ENCODE peak calls at places on chromosomes 1 and 21, in eight cellular contexts. One of them, this sample, is unnamed.

GRCh38 chr1:159889202-159889601 is 10.8 kb downstream of the CFAP45 start:
- DNase-seq in epithelial cell of esophagus: no peak
- DNase-seq in DMS53: no peak
- DNase-seq in activated naive CD8-positive, alpha-beta T cell treated with anti-CD3 and anti-CD28 coated beads, Interleukin-2, amount 10 ng/mL, durations not matched to agents 7 days and 5 days: no peak
- DNase-seq in left ventricle myocardium superior: no peak
- DNase-seq in stimulated activated CD4-positive, alpha-beta T cell treated with anti-CD3 and anti-CD28 coated beads, TNF-alpha, amount 100 ng/mL, for 48 hours: no peak
- DNase-seq in tibial artery: no peak
- DNase-seq in GM12865: peak
- DNase-seq in this sample: peak

GRCh38 chr1:162561616-162562451 is at the start of gene UAP1:
- DNase-seq in stimulated activated CD4-positive, alpha-beta T cell treated with anti-CD3 and anti-CD28 coated beads, TNF-alpha, amount 100 ng/mL, for 48 hours: no peak
- DNase-seq in DMS53: peak
- DNase-seq in left ventricle myocardium superior: no peak
- DNase-seq in activated naive CD8-positive, alpha-beta T cell treated with anti-CD3 and anti-CD28 coated beads, Interleukin-2, amount 10 ng/mL, durations not matched to agents 7 days and 5 days: no peak
- DNase-seq in epithelial cell of esophagus: peak
- DNase-seq in tibial artery: no peak
- DNase-seq in GM12865: peak
- DNase-seq in this sample: peak

GRCh38 chr1:229059671-229060079 is 211.2 kb upstream of the RAB4A start:
- DNase-seq in tibial artery: peak
- DNase-seq in GM12865: no peak
- DNase-seq in DMS53: no peak
- DNase-seq in activated naive CD8-positive, alpha-beta T cell treated with anti-CD3 and anti-CD28 coated beads, Interleukin-2, amount 10 ng/mL, durations not matched to agents 7 days and 5 days: no peak
- DNase-seq in stimulated activated CD4-positive, alpha-beta T cell treated with anti-CD3 and anti-CD28 coated beads, TNF-alpha, amount 100 ng/mL, for 48 hours: no peak
- DNase-seq in epithelial cell of esophagus: no peak
- DNase-seq in left ventricle myocardium superior: peak
- DNase-seq in this sample: peak

GRCh38 chr1:214002472-214002871 is 14.7 kb downstream of the PROX1 start:
- DNase-seq in GM12865: no peak
- DNase-seq in activated naive CD8-positive, alpha-beta T cell treated with anti-CD3 and anti-CD28 coated beads, Interleukin-2, amount 10 ng/mL, durations not matched to agents 7 days and 5 days: no peak
- DNase-seq in DMS53: peak
- DNase-seq in stimulated activated CD4-positive, alpha-beta T cell treated with anti-CD3 and anti-CD28 coated beads, TNF-alpha, amount 100 ng/mL, for 48 hours: no peak
- DNase-seq in left ventricle myocardium superior: no peak
- DNase-seq in tibial artery: no peak
- DNase-seq in epithelial cell of esophagus: peak
- DNase-seq in this sample: peak

GRCh38 chr1:212471891-212472675 is 39.4 kb downstream of the NENF start:
- DNase-seq in DMS53: no peak
- DNase-seq in tibial artery: peak
- DNase-seq in left ventricle myocardium superior: no peak
- DNase-seq in stimulated activated CD4-positive, alpha-beta T cell treated with anti-CD3 and anti-CD28 coated beads, TNF-alpha, amount 100 ng/mL, for 48 hours: no peak
- DNase-seq in epithelial cell of esophagus: no peak
- DNase-seq in GM12865: no peak
- DNase-seq in activated naive CD8-positive, alpha-beta T cell treated with anti-CD3 and anti-CD28 coated beads, Interleukin-2, amount 10 ng/mL, durations not matched to agents 7 days and 5 days: peak
- DNase-seq in this sample: no peak

GRCh38 chr1:56939209-56939608 is 26.6 kb downstream of the C8B start:
- DNase-seq in DMS53: no peak
- DNase-seq in GM12865: no peak
- DNase-seq in epithelial cell of esophagus: no peak
- DNase-seq in stimulated activated CD4-positive, alpha-beta T cell treated with anti-CD3 and anti-CD28 coated beads, TNF-alpha, amount 100 ng/mL, for 48 hours: no peak
- DNase-seq in activated naive CD8-positive, alpha-beta T cell treated with anti-CD3 and anti-CD28 coated beads, Interleukin-2, amount 10 ng/mL, durations not matched to agents 7 days and 5 days: no peak
- DNase-seq in left ventricle myocardium superior: no peak
- DNase-seq in tibial artery: no peak
- DNase-seq in this sample: no peak

GRCh38 chr1:232980336-232980978 is 30.0 kb downstream of the NTPCR start:
- DNase-seq in left ventricle myocardium superior: no peak
- DNase-seq in tibial artery: no peak
- DNase-seq in activated naive CD8-positive, alpha-beta T cell treated with anti-CD3 and anti-CD28 coated beads, Interleukin-2, amount 10 ng/mL, durations not matched to agents 7 days and 5 days: no peak
- DNase-seq in GM12865: no peak
- DNase-seq in epithelial cell of esophagus: no peak
- DNase-seq in DMS53: no peak
- DNase-seq in stimulated activated CD4-positive, alpha-beta T cell treated with anti-CD3 and anti-CD28 coated beads, TNF-alpha, amount 100 ng/mL, for 48 hours: no peak
- DNase-seq in this sample: no peak

GRCh38 chr1:53944469-53945182 is 873 bp downstream of the IFT25 start:
- DNase-seq in epithelial cell of esophagus: no peak
- DNase-seq in tibial artery: no peak
- DNase-seq in activated naive CD8-positive, alpha-beta T cell treated with anti-CD3 and anti-CD28 coated beads, Interleukin-2, amount 10 ng/mL, durations not matched to agents 7 days and 5 days: peak
- DNase-seq in left ventricle myocardium superior: no peak
- DNase-seq in GM12865: no peak
- DNase-seq in DMS53: peak
- DNase-seq in stimulated activated CD4-positive, alpha-beta T cell treated with anti-CD3 and anti-CD28 coated beads, TNF-alpha, amount 100 ng/mL, for 48 hours: no peak
- DNase-seq in this sample: no peak

GRCh38 chr1:19799233-19799876 is 361 bp downstream of the TMCO4 start:
- DNase-seq in tibial artery: peak
- DNase-seq in activated naive CD8-positive, alpha-beta T cell treated with anti-CD3 and anti-CD28 coated beads, Interleukin-2, amount 10 ng/mL, durations not matched to agents 7 days and 5 days: peak
- DNase-seq in left ventricle myocardium superior: peak
- DNase-seq in epithelial cell of esophagus: peak
- DNase-seq in stimulated activated CD4-positive, alpha-beta T cell treated with anti-CD3 and anti-CD28 coated beads, TNF-alpha, amount 100 ng/mL, for 48 hours: peak
- DNase-seq in DMS53: peak
- DNase-seq in GM12865: peak
- DNase-seq in this sample: no peak

GRCh38 chr1:94579876-94580294 is 38.3 kb upstream of the F3 start:
- DNase-seq in left ventricle myocardium superior: no peak
- DNase-seq in activated naive CD8-positive, alpha-beta T cell treated with anti-CD3 and anti-CD28 coated beads, Interleukin-2, amount 10 ng/mL, durations not matched to agents 7 days and 5 days: no peak
- DNase-seq in tibial artery: no peak
- DNase-seq in GM12865: no peak
- DNase-seq in epithelial cell of esophagus: peak
- DNase-seq in stimulated activated CD4-positive, alpha-beta T cell treated with anti-CD3 and anti-CD28 coated beads, TNF-alpha, amount 100 ng/mL, for 48 hours: no peak
- DNase-seq in DMS53: peak
- DNase-seq in this sample: peak

GRCh38 chr1:3145489-3146325 is 76.7 kb downstream of the PRDM16 start:
- DNase-seq in DMS53: no peak
- DNase-seq in tibial artery: no peak
- DNase-seq in epithelial cell of esophagus: no peak
- DNase-seq in stimulated activated CD4-positive, alpha-beta T cell treated with anti-CD3 and anti-CD28 coated beads, TNF-alpha, amount 100 ng/mL, for 48 hours: no peak
- DNase-seq in activated naive CD8-positive, alpha-beta T cell treated with anti-CD3 and anti-CD28 coated beads, Interleukin-2, amount 10 ng/mL, durations not matched to agents 7 days and 5 days: no peak
- DNase-seq in GM12865: no peak
- DNase-seq in left ventricle myocardium superior: no peak
- DNase-seq in this sample: no peak

GRCh38 chr1:3900969-3901529 is 977 bp upstream of the C1orf174 start:
- DNase-seq in activated naive CD8-positive, alpha-beta T cell treated with anti-CD3 and anti-CD28 coated beads, Interleukin-2, amount 10 ng/mL, durations not matched to agents 7 days and 5 days: peak
- DNase-seq in epithelial cell of esophagus: peak
- DNase-seq in stimulated activated CD4-positive, alpha-beta T cell treated with anti-CD3 and anti-CD28 coated beads, TNF-alpha, amount 100 ng/mL, for 48 hours: peak
- DNase-seq in left ventricle myocardium superior: peak
- DNase-seq in DMS53: peak
- DNase-seq in GM12865: peak
- DNase-seq in tibial artery: peak
- DNase-seq in this sample: peak

GRCh38 chr1:219066098-219066497 is 107.6 kb upstream of the LYPLAL1 start:
- DNase-seq in stimulated activated CD4-positive, alpha-beta T cell treated with anti-CD3 and anti-CD28 coated beads, TNF-alpha, amount 100 ng/mL, for 48 hours: no peak
- DNase-seq in tibial artery: no peak
- DNase-seq in epithelial cell of esophagus: no peak
- DNase-seq in activated naive CD8-positive, alpha-beta T cell treated with anti-CD3 and anti-CD28 coated beads, Interleukin-2, amount 10 ng/mL, durations not matched to agents 7 days and 5 days: no peak
- DNase-seq in left ventricle myocardium superior: no peak
- DNase-seq in GM12865: no peak
- DNase-seq in DMS53: no peak
- DNase-seq in this sample: no peak

GRCh38 chr1:6447016-6447817 is 18.8 kb downstream of the TNFRSF25 start:
- DNase-seq in GM12865: no peak
- DNase-seq in activated naive CD8-positive, alpha-beta T cell treated with anti-CD3 and anti-CD28 coated beads, Interleukin-2, amount 10 ng/mL, durations not matched to agents 7 days and 5 days: no peak
- DNase-seq in epithelial cell of esophagus: no peak
- DNase-seq in left ventricle myocardium superior: no peak
- DNase-seq in tibial artery: no peak
- DNase-seq in stimulated activated CD4-positive, alpha-beta T cell treated with anti-CD3 and anti-CD28 coated beads, TNF-alpha, amount 100 ng/mL, for 48 hours: no peak
- DNase-seq in DMS53: peak
- DNase-seq in this sample: no peak

GRCh38 chr1:39110325-39110851 is 84.2 kb downstream of the NDUFS5 start:
- DNase-seq in left ventricle myocardium superior: no peak
- DNase-seq in GM12865: no peak
- DNase-seq in epithelial cell of esophagus: peak
- DNase-seq in tibial artery: no peak
- DNase-seq in activated naive CD8-positive, alpha-beta T cell treated with anti-CD3 and anti-CD28 coated beads, Interleukin-2, amount 10 ng/mL, durations not matched to agents 7 days and 5 days: no peak
- DNase-seq in DMS53: no peak
- DNase-seq in stimulated activated CD4-positive, alpha-beta T cell treated with anti-CD3 and anti-CD28 coated beads, TNF-alpha, amount 100 ng/mL, for 48 hours: no peak
- DNase-seq in this sample: peak

GRCh38 chr1:99992044-99992722 is 22.4 kb downstream of the SLC35A3 start:
- DNase-seq in stimulated activated CD4-positive, alpha-beta T cell treated with anti-CD3 and anti-CD28 coated beads, TNF-alpha, amount 100 ng/mL, for 48 hours: no peak
- DNase-seq in GM12865: no peak
- DNase-seq in tibial artery: no peak
- DNase-seq in epithelial cell of esophagus: peak
- DNase-seq in left ventricle myocardium superior: no peak
- DNase-seq in DMS53: no peak
- DNase-seq in activated naive CD8-positive, alpha-beta T cell treated with anti-CD3 and anti-CD28 coated beads, Interleukin-2, amount 10 ng/mL, durations not matched to agents 7 days and 5 days: no peak
- DNase-seq in this sample: no peak

GRCh38 chr1:179599623-179600249 is 8.1 kb downstream of the TDRD5 start:
- DNase-seq in tibial artery: no peak
- DNase-seq in left ventricle myocardium superior: no peak
- DNase-seq in activated naive CD8-positive, alpha-beta T cell treated with anti-CD3 and anti-CD28 coated beads, Interleukin-2, amount 10 ng/mL, durations not matched to agents 7 days and 5 days: no peak
- DNase-seq in DMS53: peak
- DNase-seq in stimulated activated CD4-positive, alpha-beta T cell treated with anti-CD3 and anti-CD28 coated beads, TNF-alpha, amount 100 ng/mL, for 48 hours: no peak
- DNase-seq in GM12865: peak
- DNase-seq in epithelial cell of esophagus: peak
- DNase-seq in this sample: peak

GRCh38 chr21:46560568-46561447 is 44.1 kb downstream of the S100B start:
- DNase-seq in DMS53: no peak
- DNase-seq in activated naive CD8-positive, alpha-beta T cell treated with anti-CD3 and anti-CD28 coated beads, Interleukin-2, amount 10 ng/mL, durations not matched to agents 7 days and 5 days: no peak
- DNase-seq in epithelial cell of esophagus: no peak
- DNase-seq in left ventricle myocardium superior: no peak
- DNase-seq in GM12865: no peak
- DNase-seq in stimulated activated CD4-positive, alpha-beta T cell treated with anti-CD3 and anti-CD28 coated beads, TNF-alpha, amount 100 ng/mL, for 48 hours: no peak
- DNase-seq in tibial artery: no peak
- DNase-seq in this sample: no peak

GRCh38 chr1:240732390-240732789 is 120.4 kb upstream of the GREM2 start:
- DNase-seq in DMS53: peak
- DNase-seq in GM12865: peak
- DNase-seq in stimulated activated CD4-positive, alpha-beta T cell treated with anti-CD3 and anti-CD28 coated beads, TNF-alpha, amount 100 ng/mL, for 48 hours: no peak
- DNase-seq in epithelial cell of esophagus: peak
- DNase-seq in tibial artery: no peak
- DNase-seq in activated naive CD8-positive, alpha-beta T cell treated with anti-CD3 and anti-CD28 coated beads, Interleukin-2, amount 10 ng/mL, durations not matched to agents 7 days and 5 days: no peak
- DNase-seq in left ventricle myocardium superior: no peak
- DNase-seq in this sample: peak

GRCh38 chr1:215617979-215618378 is 50.9 kb downstream of the KCTD3 start:
- DNase-seq in activated naive CD8-positive, alpha-beta T cell treated with anti-CD3 and anti-CD28 coated beads, Interleukin-2, amount 10 ng/mL, durations not matched to agents 7 days and 5 days: no peak
- DNase-seq in stimulated activated CD4-positive, alpha-beta T cell treated with anti-CD3 and anti-CD28 coated beads, TNF-alpha, amount 100 ng/mL, for 48 hours: no peak
- DNase-seq in tibial artery: no peak
- DNase-seq in left ventricle myocardium superior: no peak
- DNase-seq in epithelial cell of esophagus: no peak
- DNase-seq in GM12865: peak
- DNase-seq in DMS53: no peak
- DNase-seq in this sample: no peak

GRCh38 chr1:235060607-235061470 is 67.8 kb downstream of the TOMM20 start:
- DNase-seq in GM12865: no peak
- DNase-seq in DMS53: peak
- DNase-seq in activated naive CD8-positive, alpha-beta T cell treated with anti-CD3 and anti-CD28 coated beads, Interleukin-2, amount 10 ng/mL, durations not matched to agents 7 days and 5 days: no peak
- DNase-seq in stimulated activated CD4-positive, alpha-beta T cell treated with anti-CD3 and anti-CD28 coated beads, TNF-alpha, amount 100 ng/mL, for 48 hours: no peak
- DNase-seq in left ventricle myocardium superior: no peak
- DNase-seq in tibial artery: no peak
- DNase-seq in epithelial cell of esophagus: peak
- DNase-seq in this sample: no peak

GRCh38 chr1:116807394-116807793 is 53.2 kb downstream of the CD2 start:
- DNase-seq in stimulated activated CD4-positive, alpha-beta T cell treated with anti-CD3 and anti-CD28 coated beads, TNF-alpha, amount 100 ng/mL, for 48 hours: no peak
- DNase-seq in DMS53: no peak
- DNase-seq in tibial artery: no peak
- DNase-seq in GM12865: no peak
- DNase-seq in epithelial cell of esophagus: no peak
- DNase-seq in left ventricle myocardium superior: no peak
- DNase-seq in activated naive CD8-positive, alpha-beta T cell treated with anti-CD3 and anti-CD28 coated beads, Interleukin-2, amount 10 ng/mL, durations not matched to agents 7 days and 5 days: no peak
- DNase-seq in this sample: no peak

GRCh38 chr1:63322248-63322943 is at the start of gene FOXD3:
- DNase-seq in DMS53: peak
- DNase-seq in epithelial cell of esophagus: peak
- DNase-seq in GM12865: peak
- DNase-seq in stimulated activated CD4-positive, alpha-beta T cell treated with anti-CD3 and anti-CD28 coated beads, TNF-alpha, amount 100 ng/mL, for 48 hours: no peak
- DNase-seq in left ventricle myocardium superior: peak
- DNase-seq in tibial artery: no peak
- DNase-seq in activated naive CD8-positive, alpha-beta T cell treated with anti-CD3 and anti-CD28 coated beads, Interleukin-2, amount 10 ng/mL, durations not matched to agents 7 days and 5 days: peak
- DNase-seq in this sample: no peak

GRCh38 chr1:169586395-169587255 is at the start of gene F5:
- DNase-seq in tibial artery: peak
- DNase-seq in stimulated activated CD4-positive, alpha-beta T cell treated with anti-CD3 and anti-CD28 coated beads, TNF-alpha, amount 100 ng/mL, for 48 hours: peak
- DNase-seq in DMS53: peak
- DNase-seq in left ventricle myocardium superior: peak
- DNase-seq in activated naive CD8-positive, alpha-beta T cell treated with anti-CD3 and anti-CD28 coated beads, Interleukin-2, amount 10 ng/mL, durations not matched to agents 7 days and 5 days: peak
- DNase-seq in epithelial cell of esophagus: peak
- DNase-seq in GM12865: peak
- DNase-seq in this sample: peak

GRCh38 chr1:168386949-168387586 is 106.4 kb downstream of the TBX19 start:
- DNase-seq in left ventricle myocardium superior: peak
- DNase-seq in epithelial cell of esophagus: peak
- DNase-seq in activated naive CD8-positive, alpha-beta T cell treated with anti-CD3 and anti-CD28 coated beads, Interleukin-2, amount 10 ng/mL, durations not matched to agents 7 days and 5 days: peak
- DNase-seq in tibial artery: no peak
- DNase-seq in DMS53: peak
- DNase-seq in stimulated activated CD4-positive, alpha-beta T cell treated with anti-CD3 and anti-CD28 coated beads, TNF-alpha, amount 100 ng/mL, for 48 hours: peak
- DNase-seq in GM12865: peak
- DNase-seq in this sample: no peak

GRCh38 chr1:54326577-54327385 is 79.4 kb downstream of the SSBP3 start:
- DNase-seq in GM12865: no peak
- DNase-seq in DMS53: no peak
- DNase-seq in tibial artery: no peak
- DNase-seq in left ventricle myocardium superior: no peak
- DNase-seq in activated naive CD8-positive, alpha-beta T cell treated with anti-CD3 and anti-CD28 coated beads, Interleukin-2, amount 10 ng/mL, durations not matched to agents 7 days and 5 days: no peak
- DNase-seq in stimulated activated CD4-positive, alpha-beta T cell treated with anti-CD3 and anti-CD28 coated beads, TNF-alpha, amount 100 ng/mL, for 48 hours: no peak
- DNase-seq in epithelial cell of esophagus: no peak
- DNase-seq in this sample: no peak

GRCh38 chr1:192485692-192486436 is 89.7 kb upstream of the RGS1 start:
- DNase-seq in tibial artery: peak
- DNase-seq in left ventricle myocardium superior: peak
- DNase-seq in activated naive CD8-positive, alpha-beta T cell treated with anti-CD3 and anti-CD28 coated beads, Interleukin-2, amount 10 ng/mL, durations not matched to agents 7 days and 5 days: no peak
- DNase-seq in stimulated activated CD4-positive, alpha-beta T cell treated with anti-CD3 and anti-CD28 coated beads, TNF-alpha, amount 100 ng/mL, for 48 hours: no peak
- DNase-seq in DMS53: peak
- DNase-seq in epithelial cell of esophagus: peak
- DNase-seq in GM12865: no peak
- DNase-seq in this sample: peak

GRCh38 chr1:41149570-41149969 is 92.5 kb downstream of the SCMH1 start:
- DNase-seq in epithelial cell of esophagus: no peak
- DNase-seq in DMS53: no peak
- DNase-seq in tibial artery: no peak
- DNase-seq in left ventricle myocardium superior: no peak
- DNase-seq in activated naive CD8-positive, alpha-beta T cell treated with anti-CD3 and anti-CD28 coated beads, Interleukin-2, amount 10 ng/mL, durations not matched to agents 7 days and 5 days: no peak
- DNase-seq in GM12865: no peak
- DNase-seq in stimulated activated CD4-positive, alpha-beta T cell treated with anti-CD3 and anti-CD28 coated beads, TNF-alpha, amount 100 ng/mL, for 48 hours: no peak
- DNase-seq in this sample: no peak

GRCh38 chr1:193123751-193124150 is 1.9 kb downstream of the CDC73 start:
- DNase-seq in stimulated activated CD4-positive, alpha-beta T cell treated with anti-CD3 and anti-CD28 coated beads, TNF-alpha, amount 100 ng/mL, for 48 hours: no peak
- DNase-seq in tibial artery: no peak
- DNase-seq in GM12865: no peak
- DNase-seq in activated naive CD8-positive, alpha-beta T cell treated with anti-CD3 and anti-CD28 coated beads, Interleukin-2, amount 10 ng/mL, durations not matched to agents 7 days and 5 days: no peak
- DNase-seq in left ventricle myocardium superior: no peak
- DNase-seq in epithelial cell of esophagus: no peak
- DNase-seq in DMS53: no peak
- DNase-seq in this sample: no peak

GRCh38 chr21:46221664-46222435 is 6.7 kb downstream of the LSS start:
- DNase-seq in activated naive CD8-positive, alpha-beta T cell treated with anti-CD3 and anti-CD28 coated beads, Interleukin-2, amount 10 ng/mL, durations not matched to agents 7 days and 5 days: no peak
- DNase-seq in DMS53: no peak
- DNase-seq in tibial artery: no peak
- DNase-seq in stimulated activated CD4-positive, alpha-beta T cell treated with anti-CD3 and anti-CD28 coated beads, TNF-alpha, amount 100 ng/mL, for 48 hours: no peak
- DNase-seq in epithelial cell of esophagus: no peak
- DNase-seq in left ventricle myocardium superior: peak
- DNase-seq in GM12865: no peak
- DNase-seq in this sample: no peak

This sample was measured in A172.